ENCODE peak calls at places on chromosomes 13 and 19, in nine cellular contexts. H is OCI-LY7, T is HCT116, R is HL-60, S is caudate nucleus, D is brain microvascular endothelial cell, Z is transverse colon, P is Panc1, Q is A549. U is an unnamed sample.

GRCh38 chr13:110818747-110819146 is 96.1 kb downstream of the ANKRD10 start:
- DNase-seq in S (no peak), D (no peak), H (no peak), Z (no peak), T (no peak), P (no peak), Q (no peak), R (no peak), U (no peak)

GRCh38 chr13:113857531-113858195 is 6.2 kb downstream of the GAS6 start:
- DNase-seq in T (no peak), H (no peak), R (no peak), Z (no peak), P (no peak), Q (no peak), D (no peak), S (no peak), U (no peak)

GRCh38 chr13:91031508-91031907 is 316.0 kb upstream of the MIR17HG start:
- DNase-seq in H (no peak), Z (no peak), T (no peak), S (no peak), Q (no peak), R (peak), P (no peak), D (no peak), U (no peak)

GRCh38 chr13:53028637-53029121 is at the start of gene OLFM4:
- DNase-seq in P (no peak), S (no peak), H (no peak), R (no peak), Z (peak), Q (no peak), D (no peak), T (no peak), U (no peak)

GRCh38 chr13:111343186-111343805 is 22.9 kb downstream of the TEX29 start:
- DNase-seq in Z (no peak), P (no peak), H (no peak), S (no peak), D (no peak), R (no peak), Q (no peak), T (no peak), U (no peak)

GRCh38 chr19:10418281-10419199 is 1.8 kb upstream of the PDE4A start:
- DNase-seq in Z (no peak), T (no peak), H (peak), R (no peak), S (no peak), D (no peak), Q (no peak), P (no peak), U (no peak)

GRCh38 chr19:16227837-16228636 is 30.3 kb downstream of the AP1M1 start:
- DNase-seq in H (no peak), S (no peak), D (no peak), P (no peak), R (no peak), T (no peak), Z (no peak), Q (no peak), U (no peak)

GRCh38 chr13:54144809-54145208 is 1116.2 kb downstream of the OLFM4 start:
- DNase-seq in Q (no peak), S (no peak), P (no peak), T (no peak), Z (no peak), H (no peak), R (no peak), D (no peak), U (no peak)

GRCh38 chr13:39036212-39036611 is 1.7 kb downstream of the PROSER1 start:
- DNase-seq in Q (no peak), T (no peak), P (no peak), H (peak), Z (peak), D (no peak), R (peak), S (no peak), U (no peak)

GRCh38 chr13:110312669-110313031 is 5.6 kb downstream of the COL4A2 start:
- DNase-seq in H (no peak), T (no peak), D (peak), R (no peak), P (no peak), Q (no peak), Z (no peak), S (no peak), U (no peak)

GRCh38 chr19:34336781-34337271 is 28.2 kb upstream of the GPI start:
- DNase-seq in R (peak), Z (no peak), H (peak), P (no peak), T (peak), D (no peak), Q (peak), S (no peak), U (no peak)

GRCh38 chr19:39212377-39212742 is 8.3 kb upstream of the SYCN start:
- DNase-seq in T (peak), Q (no peak), H (peak), S (no peak), Z (peak), D (peak), R (no peak), P (peak), U (no peak)

GRCh38 chr13:48563611-48564010 is 30.7 kb upstream of the RCBTB2 start:
- DNase-seq in R (no peak), P (no peak), Q (no peak), D (no peak), H (no peak), T (no peak), Z (no peak), S (no peak), U (no peak)

GRCh38 chr19:38267780-38268430 is 3.5 kb downstream of the SPINT2 start:
- DNase-seq in Z (peak), T (no peak), P (no peak), Q (peak), S (no peak), D (no peak), H (no peak), R (no peak), U (no peak)

GRCh38 chr13:106561551-106562170 is 6.3 kb downstream of the ARGLU1 start:
- DNase-seq in H (no peak), S (no peak), P (no peak), D (peak), R (no peak), T (no peak), Q (no peak), Z (no peak), U (no peak)

GRCh38 chr19:28402701-28403290 is 810.2 kb downstream of the UQCRFS1 start:
- DNase-seq in R (no peak), Q (no peak), Z (no peak), S (no peak), T (no peak), D (no peak), H (no peak), P (no peak), U (no peak)

GRCh38 chr13:40116008-40116407 is 460.5 kb downstream of the COG6 start:
- DNase-seq in Z (peak), Q (peak), S (no peak), T (peak), R (no peak), H (no peak), P (no peak), D (peak), U (no peak)

DNA sequence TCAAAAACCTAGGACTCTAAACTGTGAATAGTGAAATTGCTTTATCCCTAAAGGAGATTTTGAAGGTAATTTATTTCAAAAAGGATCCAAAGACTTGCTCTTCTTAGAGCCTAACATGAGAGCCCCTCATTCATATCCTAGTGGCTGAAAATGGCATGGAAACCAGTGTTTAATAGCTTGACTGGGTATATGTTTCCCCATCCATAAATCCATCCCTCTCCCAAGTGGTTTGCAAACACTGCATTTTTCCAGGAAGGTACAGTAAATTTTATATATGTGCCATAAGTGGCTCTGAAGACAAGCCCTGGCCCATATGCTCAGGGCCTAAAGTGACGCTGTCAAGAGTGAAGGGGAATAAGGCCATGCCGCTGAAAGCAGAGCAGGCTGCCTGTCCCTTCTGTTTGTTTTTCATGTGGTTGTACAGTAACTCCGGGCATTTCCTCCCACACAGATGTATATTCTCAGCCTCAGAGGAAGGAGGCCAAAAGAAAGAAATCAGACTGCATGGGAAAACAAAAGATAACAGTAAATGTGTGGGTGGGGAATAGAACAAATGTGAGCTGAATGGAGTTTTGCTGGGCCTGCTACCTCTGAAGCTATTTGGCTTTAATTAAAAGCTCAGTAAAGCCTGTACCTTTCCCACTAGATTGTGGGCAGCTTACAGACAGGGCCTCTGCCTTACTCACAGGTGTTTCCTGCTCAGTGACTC is 181.9 kb downstream of the PCDH9 start:
- DNase-seq in Q (no peak), D (peak), R (no peak), Z (no peak), H (peak), T (no peak), S (no peak), P (no peak), U (no peak)
- H3K27ac ChIP-seq in Q (peak), D (peak), R (no peak), Z (no peak), H (no peak), T (no peak), S (peak), P (no peak), U (no peak)

GRCh38 chr13:99459101-99459500 is 42.2 kb upstream of the TM9SF2 start:
- DNase-seq in R (no peak), S (no peak), Q (no peak), T (no peak), Z (no peak), D (no peak), P (no peak), H (no peak), U (no peak)

GRCh38 chr13:99450416-99450815 is 50.9 kb upstream of the TM9SF2 start:
- DNase-seq in D (no peak), S (no peak), T (no peak), Q (no peak), R (no peak), Z (no peak), H (no peak), P (no peak), U (no peak)

DNA sequence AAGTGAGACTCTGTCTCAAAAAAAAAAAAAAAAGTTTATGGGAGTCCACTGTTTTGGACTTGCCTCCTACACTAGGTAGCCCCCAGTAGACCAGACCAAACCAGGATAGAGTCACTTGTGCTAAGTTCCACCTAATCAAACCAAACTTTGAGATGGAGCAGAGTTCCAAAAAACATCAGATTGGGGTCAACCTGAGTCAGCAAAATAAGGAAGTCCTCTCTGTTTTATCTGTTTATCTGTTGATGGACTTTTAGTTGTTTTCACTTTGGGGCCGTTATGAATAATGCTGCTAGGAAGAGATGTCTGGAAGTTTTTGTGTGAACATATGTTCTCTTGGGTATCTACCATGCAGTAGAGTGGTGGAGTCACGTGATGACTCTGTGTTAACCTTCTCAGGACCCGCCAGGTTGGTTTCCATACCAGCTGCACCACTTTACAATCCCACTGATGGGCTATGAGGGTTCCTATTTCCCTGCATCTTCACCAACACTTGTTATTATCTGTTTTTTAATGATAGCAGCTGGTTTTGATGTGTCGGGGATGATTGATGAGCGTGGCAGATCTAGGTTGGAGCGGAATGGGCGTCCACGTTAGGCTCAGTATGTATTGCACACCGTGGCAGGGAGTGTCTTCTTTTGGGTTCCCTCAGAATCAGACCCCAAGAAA is 46.6 kb upstream of the TM9SF2 start:
- DNase-seq in S (no peak), Z (no peak), P (no peak), T (no peak), R (no peak), H (no peak), D (no peak), Q (no peak), U (no peak)
- H3K27ac ChIP-seq in S (no peak), Z (no peak), P (no peak), T (no peak), R (no peak), H (no peak), D (no peak), Q (no peak), U (no peak)

GRCh38 chr13:94332360-94333040 is 147.0 kb downstream of the DCT start:
- DNase-seq in D (no peak), S (no peak), T (no peak), Z (no peak), R (no peak), H (no peak), Q (no peak), P (no peak), U (no peak)
- H3K27ac ChIP-seq in D (no peak), S (no peak), T (no peak), Z (peak), R (no peak), H (no peak), Q (no peak), P (no peak), U (no peak)

GRCh38 chr19:42313840-42314755 is 989 bp downstream of the TMEM145 start:
- DNase-seq in T (no peak), P (no peak), S (no peak), D (no peak), Z (no peak), Q (no peak), R (no peak), H (no peak), U (no peak)
- H3K27ac ChIP-seq in T (no peak), P (no peak), S (no peak), D (no peak), Z (no peak), Q (peak), R (no peak), H (no peak), U (no peak)

GRCh38 chr13:45269204-45269603 is 68.4 kb upstream of the KCTD4 start:
- DNase-seq in H (no peak), P (no peak), D (peak), S (no peak), Q (no peak), R (no peak), T (no peak), Z (no peak), U (no peak)
- H3K27ac ChIP-seq in H (no peak), P (no peak), D (no peak), S (no peak), Q (no peak), R (no peak), T (no peak), Z (no peak), U (no peak)

DNA sequence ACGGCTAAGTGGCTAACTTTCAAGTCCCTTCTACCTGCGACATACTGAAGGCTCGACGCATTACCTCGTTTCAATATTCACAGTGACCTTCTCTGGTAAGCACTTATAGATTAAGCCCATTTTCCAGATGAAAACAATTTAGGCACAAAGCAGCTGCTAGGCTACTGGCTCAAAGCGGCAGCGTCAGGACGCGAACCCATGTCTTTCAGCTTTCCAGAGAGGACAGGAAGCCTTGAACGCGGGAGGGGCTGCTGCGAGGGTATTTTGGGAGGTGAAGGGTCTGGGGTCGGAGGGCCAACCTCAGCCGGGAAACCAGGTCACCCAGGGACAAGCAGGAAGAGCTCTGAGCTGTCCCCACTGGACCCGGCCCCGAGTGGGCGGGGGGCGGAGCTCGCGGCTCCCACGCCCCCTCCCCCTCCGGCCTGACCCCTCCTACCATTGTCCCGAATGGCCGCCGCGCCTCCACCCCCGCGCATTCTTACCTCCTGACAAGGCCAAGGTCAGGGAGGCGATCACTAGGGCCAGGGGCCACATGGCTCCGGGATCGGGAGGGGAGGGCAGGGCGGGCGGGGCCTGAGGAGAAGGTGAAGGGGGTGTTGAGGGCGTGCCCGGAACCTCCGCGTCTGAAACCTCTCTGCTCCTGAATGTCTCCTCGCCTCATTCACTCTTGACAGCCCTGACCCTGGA is at the start of gene KLK13:
- DNase-seq in P (no peak), D (no peak), Z (no peak), R (no peak), S (no peak), T (peak), Q (peak), H (no peak), U (no peak)
- H3K27ac ChIP-seq in P (no peak), D (no peak), Z (no peak), R (no peak), S (no peak), T (peak), Q (peak), H (no peak), U (no peak)

GRCh38 chr13:98144501-98145350 is 1.8 kb downstream of the FARP1 start:
- DNase-seq in D (no peak), H (no peak), Z (no peak), Q (no peak), R (no peak), T (peak), S (no peak), P (no peak), U (no peak)
- H3K27ac ChIP-seq in D (peak), H (no peak), Z (peak), Q (peak), R (no peak), T (no peak), S (no peak), P (peak), U (no peak)